ENCODE peak calls at places on chromosomes 7 and 10, in four cellular contexts. Z is stomach; U is stimulated activated CD8-positive, alpha-beta memory T cell treated with anti-CD3 and anti-CD28 coated beads, Interleukin-12 subunit alpha, Interleukin-12 subunit beta, amount 100 ng/mL, for 1 hour; G is upper lobe of left lung. Q is an unnamed sample.

GRCh38 chr7:96143495-96144259 is 178.2 kb downstream of the SLC25A13 start:
- DNase-seq in Z (no peak), U (no peak), G (no peak), Q (peak)

GRCh38 chr7:5425507-5426225 is 2.0 kb upstream of the TNRC18 start:
- DNase-seq in Z (peak), G (peak), U (no peak), Q (peak)

GRCh38 chr10:6738464-6738824 is 158.4 kb upstream of the PRKCQ start:
- DNase-seq in G (no peak), U (no peak), Z (no peak), Q (peak)

GRCh38 chr7:5417106-5418071 is 6.2 kb downstream of the TNRC18 start:
- DNase-seq in G (no peak), U (no peak), Z (peak), Q (peak)

GRCh38 chr7:110397927-110398660 is 692.8 kb upstream of the LRRN3 start:
- DNase-seq in G (no peak), U (no peak), Z (no peak), Q (no peak)

GRCh38 chr10:11824376-11824775 is 1.2 kb downstream of the PROSER2 start:
- DNase-seq in U (no peak), G (no peak), Z (no peak), Q (no peak)

GRCh38 chr7:79455173-79455790 is 1.8 kb upstream of the MAGI2 start:
- DNase-seq in G (no peak), Z (no peak), U (no peak), Q (no peak)

GRCh38 chr7:108809356-108809755 is 239.7 kb downstream of the DNAJB9 start:
- DNase-seq in G (no peak), U (no peak), Z (no peak), Q (no peak)

GRCh38 chr7:44471850-44472249 is 18.6 kb downstream of the NUDCD3 start:
- DNase-seq in U (no peak), Z (no peak), G (no peak), Q (no peak)

Q was measured in islet precursor cell.